ENCODE peak calls at places on chromosomes 12 and 14, in nine cellular contexts. D is lung, H is mammary epithelial cell, L is tibial nerve, P is K562, G is GM12865, T is neural progenitor cell, J is tibial artery, Z is stomach. Q is an unnamed sample.

GRCh38 chr12:49403887-49404517 is 36.7 kb downstream of the SPATS2 start:
- DNase-seq in D (no peak), H (peak), L (no peak), P (peak), G (no peak), T (no peak), J (no peak), Z (no peak), Q (no peak)

GRCh38 chr12:89909753-89910152 is 201.1 kb upstream of the ATP2B1 start:
- DNase-seq in D (no peak), H (no peak), L (no peak), P (no peak), G (no peak), T (no peak), J (no peak), Z (no peak), Q (no peak)

GRCh38 chr14:46048127-46048526 is 603.5 kb downstream of the RPL10L start:
- DNase-seq in D (no peak), H (peak), L (no peak), P (no peak), G (peak), T (peak), J (no peak), Z (peak), Q (peak)

GRCh38 chr14:32986791-32987545 is 48.3 kb downstream of the NPAS3 start:
- DNase-seq in D (no peak), H (no peak), L (no peak), P (no peak), G (no peak), T (peak), J (no peak), Z (no peak), Q (peak)

GRCh38 chr12:90024261-90024660 is 315.6 kb upstream of the ATP2B1 start:
- DNase-seq in D (no peak), H (no peak), L (no peak), P (no peak), G (no peak), T (no peak), J (no peak), Z (no peak), Q (no peak)

GRCh38 chr12:116366456-116366776 is 88.9 kb upstream of the MED13L start:
- DNase-seq in D (peak), H (no peak), L (no peak), P (no peak), G (no peak), T (peak), J (no peak), Z (peak), Q (no peak)

GRCh38 chr12:24069532-24070395 is 120.3 kb upstream of the SOX5 start:
- DNase-seq in D (no peak), H (peak), L (no peak), P (peak), G (no peak), T (peak), J (no peak), Z (no peak), Q (no peak)

GRCh38 chr14:96039633-96040311 is 610 bp downstream of the C14orf132 start:
- DNase-seq in D (no peak), H (no peak), L (no peak), P (no peak), G (peak), T (peak), J (no peak), Z (no peak), Q (peak)

GRCh38 chr14:102043251-102044025 is 43.4 kb downstream of the HSP90AA1 start:
- DNase-seq in D (no peak), H (no peak), L (no peak), P (no peak), G (no peak), T (no peak), J (no peak), Z (no peak), Q (no peak)

GRCh38 chr14:101043891-101044290 is 140.4 kb upstream of the RTL1 start:
- DNase-seq in D (no peak), H (no peak), L (no peak), P (no peak), G (no peak), T (no peak), J (no peak), Z (no peak), Q (no peak)

GRCh38 chr14:29227631-29228030 is 461.0 kb downstream of the FOXG1 start:
- DNase-seq in D (no peak), H (no peak), L (no peak), P (no peak), G (no peak), T (no peak), J (no peak), Z (no peak), Q (peak)

GRCh38 chr12:101552277-101552676 is 42.5 kb upstream of the MYBPC1 start:
- DNase-seq in D (peak), H (peak), L (no peak), P (no peak), G (no peak), T (no peak), J (no peak), Z (no peak), Q (no peak)

GRCh38 chr12:130675121-130675520 is 41.0 kb downstream of the RIMBP2 start:
- DNase-seq in D (no peak), H (no peak), L (no peak), P (no peak), G (no peak), T (no peak), J (no peak), Z (no peak), Q (no peak)

GRCh38 chr12:5307065-5307464 is 124.8 kb upstream of the NTF3 start:
- DNase-seq in D (no peak), H (no peak), L (no peak), P (no peak), G (no peak), T (no peak), J (no peak), Z (no peak), Q (no peak)

GRCh38 chr12:4171742-4172141 is 101.8 kb upstream of the CCND2 start:
- DNase-seq in D (no peak), H (no peak), L (no peak), P (no peak), G (no peak), T (no peak), J (no peak), Z (no peak), Q (no peak)

GRCh38 chr12:65881348-65881961 is 57.2 kb downstream of the HMGA2 start:
- DNase-seq in D (no peak), H (no peak), L (peak), P (no peak), G (no peak), T (peak), J (peak), Z (peak), Q (peak)

GRCh38 chr12:31117203-31118011 is 43.7 kb downstream of the DDX11 start:
- DNase-seq in D (no peak), H (peak), L (no peak), P (peak), G (peak), T (peak), J (peak), Z (peak), Q (peak)

GRCh38 chr12:65536876-65537661 is 258.6 kb downstream of the MSRB3 start:
- DNase-seq in D (peak), H (peak), L (no peak), P (no peak), G (peak), T (no peak), J (peak), Z (no peak), Q (peak)

GRCh38 chr14:73472182-73473114 is 14.1 kb upstream of the NUMB start:
- DNase-seq in D (no peak), H (peak), L (no peak), P (peak), G (peak), T (peak), J (no peak), Z (no peak), Q (peak)

GRCh38 chr14:71592361-71592760 is 339.9 kb upstream of the RGS6 start:
- DNase-seq in D (no peak), H (no peak), L (no peak), P (no peak), G (no peak), T (no peak), J (no peak), Z (peak), Q (no peak)

GRCh38 chr12:57151741-57152407 is 4.5 kb upstream of the LRP1-AS start:
- DNase-seq in D (no peak), H (peak), L (peak), P (no peak), G (no peak), T (no peak), J (peak), Z (no peak), Q (peak)

GRCh38 chr12:130559806-130560205 is 156.3 kb downstream of the RIMBP2 start:
- DNase-seq in D (no peak), H (no peak), L (no peak), P (no peak), G (no peak), T (no peak), J (no peak), Z (no peak), Q (no peak)

GRCh38 chr12:116537149-116537904 is 21.9 kb upstream of the MAP1LC3B2 start:
- DNase-seq in D (no peak), H (no peak), L (no peak), P (no peak), G (peak), T (peak), J (no peak), Z (no peak), Q (no peak)

GRCh38 chr14:63204407-63205280 is at the start of gene RHOJ:
- DNase-seq in D (no peak), H (peak), L (peak), P (no peak), G (no peak), T (peak), J (no peak), Z (no peak), Q (peak)

GRCh38 chr12:81088221-81088620 is 10.3 kb downstream of the ACSS3 start:
- DNase-seq in D (no peak), H (no peak), L (no peak), P (no peak), G (no peak), T (no peak), J (no peak), Z (no peak), Q (no peak)

GRCh38 chr14:88612981-88613380 is 50.1 kb downstream of the ZC3H14 start:
- DNase-seq in D (no peak), H (no peak), L (no peak), P (no peak), G (no peak), T (no peak), J (no peak), Z (no peak), Q (no peak)

GRCh38 chr14:101828038-101828437 is 66.5 kb downstream of the PPP2R5C start:
- DNase-seq in D (no peak), H (no peak), L (no peak), P (no peak), G (no peak), T (no peak), J (no peak), Z (no peak), Q (no peak)

GRCh38 chr14:63650336-63650952 is 8.8 kb upstream of the WDR89 start:
- DNase-seq in D (peak), H (no peak), L (no peak), P (no peak), G (peak), T (no peak), J (no peak), Z (no peak), Q (no peak)

GRCh38 chr14:93924592-93925355 is 2.4 kb upstream of the FAM181A start:
- DNase-seq in D (no peak), H (no peak), L (no peak), P (no peak), G (no peak), T (no peak), J (no peak), Z (no peak), Q (no peak)

GRCh38 chr12:111186347-111186746 is 182.5 kb downstream of the PHETA1 start:
- DNase-seq in D (no peak), H (no peak), L (no peak), P (no peak), G (no peak), T (no peak), J (no peak), Z (no peak), Q (no peak)
- H3K4me3 ChIP-seq in D (no peak), H (no peak), L (no peak), P (no peak), G (no peak), T (no peak), J (no peak), Z (no peak), Q (no peak)

GRCh38 chr12:104360157-104360556 is 56.6 kb downstream of the EID3 start:
- DNase-seq in D (no peak), H (no peak), L (no peak), P (no peak), G (no peak), T (no peak), J (no peak), Z (no peak), Q (no peak)

GRCh38 chr12:104359216-104359615 is 55.7 kb downstream of the EID3 start:
- DNase-seq in D (no peak), H (no peak), L (no peak), P (no peak), G (no peak), T (no peak), J (no peak), Z (no peak), Q (no peak)

GRCh38 chr12:104357431-104357952 is 54.0 kb downstream of the EID3 start:
- DNase-seq in D (no peak), H (no peak), L (no peak), P (peak), G (no peak), T (no peak), J (no peak), Z (no peak), Q (no peak)

GRCh38 chr12:104356231-104357115 is 52.9 kb downstream of the EID3 start:
- DNase-seq in D (no peak), H (no peak), L (no peak), P (no peak), G (no peak), T (no peak), J (no peak), Z (no peak), Q (no peak)

DNA sequence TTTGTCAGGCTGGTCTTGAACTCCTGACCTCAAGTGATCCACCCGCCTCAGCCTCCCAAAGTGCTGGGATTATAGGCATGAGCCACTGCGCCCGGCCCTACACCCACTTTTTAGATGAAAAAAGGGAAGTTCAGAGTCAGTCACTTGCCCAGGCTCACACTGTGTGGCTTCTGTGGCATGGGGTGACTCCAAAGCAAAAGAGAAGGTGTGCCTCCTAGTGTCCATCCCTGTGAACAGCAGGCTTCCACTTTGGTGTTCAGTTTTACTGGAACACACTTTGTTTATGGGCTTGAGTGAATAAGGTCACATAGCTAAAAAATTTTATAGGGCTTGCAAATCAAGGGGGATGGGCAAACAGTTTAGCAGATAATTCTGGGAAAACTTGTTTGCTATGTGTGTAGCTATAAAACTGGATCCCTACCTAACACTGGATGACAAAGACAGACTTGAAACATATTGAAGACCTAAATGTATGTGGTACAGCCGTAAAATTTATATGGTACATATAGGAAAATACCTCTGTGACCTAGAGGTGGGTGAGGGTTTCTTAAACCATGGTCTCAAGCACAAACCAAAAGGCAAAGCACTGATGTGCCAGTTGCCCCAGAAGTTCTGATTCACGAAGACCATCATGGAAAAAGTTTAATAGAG is 54.9 kb downstream of the EID3 start:
- DNase-seq in D (peak), H (peak), L (peak), P (peak), G (peak), T (peak), J (peak), Z (peak), Q (peak)
- TF ChIP-seq CTCF in D (peak), H (peak), L (peak), P (peak), G (peak), T (peak), J (peak), Z (no peak), Q (peak)

DNA sequence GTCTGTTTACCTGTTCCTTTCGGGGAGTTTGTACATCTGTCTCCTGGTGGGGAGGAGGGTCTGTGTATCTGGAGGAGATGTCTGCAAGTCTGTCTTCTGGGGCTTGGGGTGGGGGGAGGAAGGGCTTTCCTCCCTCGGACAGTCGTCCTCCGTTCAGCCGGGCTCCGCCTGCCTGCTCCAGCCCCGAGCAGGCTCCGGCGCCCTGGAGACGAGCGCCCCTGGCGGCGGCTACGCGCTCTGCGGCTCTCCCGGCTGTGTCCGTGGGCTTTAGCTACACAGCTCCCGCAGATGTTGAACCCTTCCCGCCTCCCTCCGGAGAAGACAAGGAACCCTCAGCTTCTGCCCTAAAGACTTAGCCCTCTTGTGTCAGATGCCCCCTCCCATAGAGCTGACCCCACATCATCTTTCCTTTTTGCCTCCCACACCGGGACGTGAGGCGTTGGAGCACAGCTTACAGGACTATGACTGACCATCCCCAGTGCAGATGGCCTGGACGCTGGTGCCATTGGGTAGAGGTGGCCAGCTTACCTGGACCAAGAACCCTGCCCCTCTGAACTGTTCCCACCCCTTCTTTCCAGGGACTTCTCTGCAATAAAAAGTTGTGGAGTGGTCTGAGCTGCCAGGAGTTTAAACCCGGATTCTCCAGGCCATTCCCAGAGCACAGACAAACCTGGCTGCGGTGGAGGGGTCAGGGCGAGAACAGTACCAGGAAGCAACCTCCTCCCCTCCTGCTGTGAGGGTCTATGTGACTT is 4.7 kb downstream of the KRT86 start:
- DNase-seq in D (peak), H (peak), L (peak), P (peak), G (peak), T (peak), J (peak), Z (peak), Q (peak)
- H3K4me3 ChIP-seq in D (no peak), H (no peak), L (peak), P (no peak), G (no peak), T (peak), J (peak), Z (no peak), Q (no peak)

DNA sequence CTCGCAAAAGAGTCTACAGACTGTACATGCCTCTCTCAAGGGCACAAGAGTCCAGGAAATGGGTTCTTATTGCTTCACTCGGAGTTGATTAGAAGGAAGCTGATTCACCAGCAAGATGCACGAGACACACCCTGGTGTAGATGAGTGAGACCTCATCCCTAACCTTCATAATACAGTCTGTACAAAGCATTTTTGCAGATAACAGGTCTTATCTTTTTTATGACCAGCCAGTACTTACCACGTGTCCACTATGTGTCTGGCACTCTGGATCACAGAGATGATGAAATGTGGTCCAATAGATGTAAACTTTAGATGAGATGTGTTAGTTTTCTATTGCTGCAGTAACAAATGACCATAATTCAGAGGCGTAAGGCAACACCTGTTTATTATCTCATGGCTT is 53.4 kb upstream of the PWP1 start:
- DNase-seq in D (no peak), H (no peak), L (no peak), P (no peak), G (no peak), T (no peak), J (no peak), Z (no peak), Q (no peak)
- TF ChIP-seq CTCF in D (no peak), H (no peak), L (no peak), P (no peak), G (no peak), T (no peak), J (no peak), Z (no peak), Q (no peak)

GRCh38 chr14:60736494-60736893 is 1.9 kb downstream of the MNAT1 start:
- DNase-seq in D (no peak), H (peak), L (no peak), P (no peak), G (no peak), T (peak), J (no peak), Z (no peak), Q (peak)
- H3K4me3 ChIP-seq in D (no peak), H (peak), L (no peak), P (no peak), G (no peak), T (peak), J (peak), Z (no peak), Q (peak)

GRCh38 chr12:112198120-112198733 is 72.9 kb downstream of the TRAFD1 start:
- DNase-seq in D (peak), H (peak), L (no peak), P (peak), G (peak), T (peak), J (no peak), Z (peak), Q (peak)
- TF ChIP-seq CTCF in D (no peak), H (peak), L (peak), P (peak), G (peak), T (peak), J (peak), Z (no peak), Q (peak)

DNA sequence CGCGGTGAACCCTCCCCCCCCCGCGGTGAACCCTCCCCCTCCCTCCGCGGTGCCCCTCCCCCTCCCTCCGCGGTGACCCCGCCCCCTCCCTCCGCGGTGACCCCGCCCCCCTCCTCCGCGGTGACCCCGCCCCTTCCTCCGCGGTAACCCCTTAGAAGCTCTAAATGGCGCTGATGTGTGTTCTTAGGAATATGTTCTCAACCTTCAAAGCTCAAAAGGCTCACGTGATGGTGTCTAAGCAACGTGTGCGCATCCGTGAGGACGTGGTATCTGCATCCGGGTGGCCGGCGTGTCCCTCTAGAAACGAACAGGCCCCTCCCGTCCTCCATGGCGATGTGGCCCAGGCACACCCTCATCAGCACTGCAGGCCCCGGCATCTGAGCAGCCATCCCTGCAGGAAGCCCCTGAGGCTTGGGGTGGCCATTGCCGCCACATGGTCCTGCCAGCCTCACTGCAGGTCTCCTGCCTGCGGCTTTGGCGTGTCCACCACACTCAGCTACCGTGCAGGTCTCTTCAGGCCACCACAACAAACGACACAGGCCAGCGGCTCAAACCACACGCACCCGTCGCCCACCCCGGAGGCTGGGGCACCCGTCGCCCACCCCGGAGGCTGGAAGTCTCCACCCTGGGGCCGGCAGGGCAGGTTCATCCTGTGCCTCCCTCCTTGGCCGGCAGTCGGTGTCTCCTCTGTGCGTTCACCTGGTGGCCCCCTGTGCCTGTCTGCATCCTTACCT is 14.5 kb upstream of the FBRSL1 start:
- DNase-seq in D (no peak), H (no peak), L (no peak), P (peak), G (peak), T (no peak), J (no peak), Z (no peak), Q (no peak)
- H3K4me3 ChIP-seq in D (no peak), H (no peak), L (no peak), P (peak), G (no peak), T (no peak), J (no peak), Z (no peak), Q (no peak)

Q was measured in astrocyte of the spinal cord.